ENCODE peak calls at places on chromosomes 1 and 21, in four cellular contexts. T, D, L and U are unnamed samples.

GRCh38 chr1:101520302-101520701 is 283.5 kb downstream of the S1PR1 start:
- DNase-seq in T (peak; percentile 26), D (peak; percentile 70), L (peak; percentile 3), U (peak; percentile 43)

GRCh38 chr1:228021526-228022030 is 14.8 kb downstream of the WNT3A start:
- DNase-seq in T (no peak), D (no peak), L (no peak), U (no peak)

GRCh38 chr1:61337471-61337870 is 255.1 kb downstream of the NFIA start:
- DNase-seq in T (no peak), D (no peak), L (no peak), U (peak; percentile 4)

GRCh38 chr1:50880373-50880772 is 79.7 kb downstream of the FAF1 start:
- DNase-seq in T (no peak), D (no peak), L (no peak), U (no peak)

GRCh38 chr21:37546949-37547614 is 180.5 kb downstream of the DYRK1A start:
- DNase-seq in T (no peak), D (no peak), L (no peak), U (peak; percentile 73)

GRCh38 chr1:171355727-171356126 is 41.7 kb downstream of the FMO4 start:
- DNase-seq in T (no peak), D (no peak), L (no peak), U (peak; percentile 82)

GRCh38 chr1:214107322-214108096 is 119.7 kb downstream of the PROX1 start:
- DNase-seq in T (no peak), D (no peak), L (no peak), U (no peak)

GRCh38 chr1:220885971-220886370 is 6.7 kb downstream of the HLX start:
- DNase-seq in T (no peak), D (no peak), L (no peak), U (no peak)

GRCh38 chr1:152143147-152143845 is 15.7 kb downstream of the RPTN start:
- DNase-seq in T (no peak), D (no peak), L (no peak), U (no peak)

GRCh38 chr1:17193222-17194132 is 11.5 kb upstream of the PADI1 start:
- DNase-seq in T (no peak), D (no peak), L (no peak), U (no peak)

GRCh38 chr1:91981996-91982609 is 32.9 kb downstream of the BRDT start:
- DNase-seq in T (no peak), D (no peak), L (no peak), U (no peak)

GRCh38 chr1:18907021-18907913 is 4.9 kb upstream of the ALDH4A1 start:
- DNase-seq in T (peak; percentile 72), D (peak; percentile 22), L (peak; percentile 45), U (peak; percentile 44)

GRCh38 chr1:58901008-58901407 is 117.2 kb upstream of the JUN start:
- DNase-seq in T (no peak), D (no peak), L (no peak), U (no peak)

GRCh38 chr1:236144033-236144432 is 1.7 kb downstream of the GPR137B start:
- DNase-seq in T (no peak), D (no peak), L (no peak), U (no peak)

GRCh38 chr1:16111771-16112557 is 38.5 kb upstream of the FAM131C start:
- DNase-seq in T (no peak), D (no peak), L (no peak), U (no peak)

GRCh38 chr1:209549384-209550001 is 34.0 kb upstream of the CAMK1G start:
- DNase-seq in T (no peak), D (peak; percentile 25), L (no peak), U (no peak)

GRCh38 chr21:40194181-40194580 is 326.9 kb downstream of the PCP4 start:
- DNase-seq in T (no peak), D (no peak), L (no peak), U (no peak)

GRCh38 chr1:151728151-151728711 is 6.9 kb downstream of the RIIAD1 start:
- DNase-seq in T (no peak), D (no peak), L (no peak), U (no peak)

GRCh38 chr1:204286841-204287387 is 72.8 kb downstream of the PLEKHA6 start:
- DNase-seq in T (peak; percentile 52), D (peak; percentile 31), L (no peak), U (peak; percentile 30)

GRCh38 chr21:45211661-45212060 is 76.0 kb downstream of the POFUT2 start:
- DNase-seq in T (no peak), D (no peak), L (no peak), U (no peak)

GRCh38 chr1:194929376-194929775 is 1678.9 kb downstream of the KCNT2 start:
- DNase-seq in T (no peak), D (no peak), L (no peak), U (no peak)

GRCh38 chr1:22658385-22659163 is 5.5 kb downstream of the C1QB start:
- DNase-seq in T (no peak), D (no peak), L (no peak), U (no peak)

GRCh38 chr1:182392045-182393028 is 747 bp upstream of the GLUL start:
- DNase-seq in T (peak; percentile 12), D (peak; percentile 63), L (no peak), U (peak; percentile 48)

GRCh38 chr1:58064281-58064680 is 482.2 kb downstream of the OMA1 start:
- DNase-seq in T (no peak), D (no peak), L (no peak), U (no peak)

GRCh38 chr1:164583835-164584539 is 25.0 kb downstream of the PBX1 start:
- DNase-seq in T (no peak), D (no peak), L (no peak), U (no peak)

GRCh38 chr1:203274603-203275381 is 30.5 kb upstream of the BTG2 start:
- DNase-seq in T (no peak), D (no peak), L (no peak), U (no peak)